ENCODE peak calls at places on chromosomes 16 and 17, in nine cellular contexts. H is SK-N-SH; R is ecto neural progenitor cell; N is CD8-positive, alpha-beta T cell; Z is D341Med; M is lower leg skin; E is colonic mucosa; C is AG10803; P is heart right ventricle. O is an unnamed sample.

GRCh38 chr16:65624696-65625095 is 502.8 kb upstream of the CDH11 start:
- DNase-seq in E (no peak), R (no peak), P (no peak), Z (no peak), H (no peak), M (no peak), C (peak; percentile 88), N (no peak), O (peak; percentile 95)

GRCh38 chr17:68288375-68288774 is 2.6 kb downstream of the SLC16A6 start:
- DNase-seq in P (no peak), Z (no peak), N (no peak), C (no peak), R (no peak), E (no peak), H (no peak), M (peak; percentile 53), O (no peak)

GRCh38 chr17:60554377-60554788 is 28.3 kb upstream of the APPBP2 start:
- DNase-seq in P (no peak), H (no peak), M (no peak), N (no peak), E (no peak), Z (no peak), R (no peak), C (peak; percentile 98), O (peak; percentile 97)

GRCh38 chr17:37643118-37643766 is at the start of gene DDX52:
- DNase-seq in Z (peak; percentile 99), H (peak; percentile 88), M (peak; percentile 98), E (peak; percentile 95), R (peak; percentile 93), P (peak; percentile 93), N (peak; percentile 86), C (peak; percentile 90), O (peak; percentile 79)

GRCh38 chr16:64695684-64696083 is 426.2 kb downstream of the CDH11 start:
- DNase-seq in C (peak; percentile 58), N (no peak), E (no peak), H (no peak), R (no peak), Z (no peak), P (no peak), M (no peak), O (no peak)

GRCh38 chr17:56292010-56292409 is 138.7 kb downstream of the ANKFN1 start:
- DNase-seq in C (peak; percentile 76), N (no peak), E (no peak), Z (no peak), R (no peak), H (no peak), M (no peak), P (no peak), O (peak; percentile 49)

GRCh38 chr17:74451557-74451956 is 14.9 kb upstream of the CD300A start:
- DNase-seq in R (no peak), E (no peak), M (no peak), Z (no peak), N (no peak), H (no peak), P (no peak), C (no peak), O (no peak)

GRCh38 chr16:84842516-84843148 is 22.8 kb downstream of the CRISPLD2 start:
- DNase-seq in R (no peak), Z (no peak), M (no peak), C (no peak), E (no peak), P (peak; percentile 60), H (peak; percentile 32), N (no peak), O (no peak)

GRCh38 chr17:19024101-19025078 is 19.8 kb upstream of the FAM83G start:
- DNase-seq in M (no peak), N (no peak), P (no peak), R (no peak), E (no peak), Z (no peak), H (no peak), C (peak; percentile 28), O (peak; percentile 27)

GRCh38 chr16:23521965-23522364 is 11.7 kb upstream of the GGA2 start:
- DNase-seq in P (no peak), N (no peak), R (no peak), M (no peak), H (no peak), C (no peak), Z (no peak), E (no peak), O (no peak)

GRCh38 chr16:50696575-50697420 is 3.4 kb downstream of the NOD2 start:
- DNase-seq in C (peak; percentile 73), P (peak; percentile 79), N (peak; percentile 54), M (peak; percentile 97), H (no peak), Z (no peak), R (no peak), E (peak; percentile 92), O (peak; percentile 21)

GRCh38 chr16:89291355-89291754 is 73.9 kb downstream of the ZNF778 start:
- DNase-seq in N (no peak), R (no peak), P (no peak), M (no peak), H (no peak), C (no peak), E (no peak), Z (no peak), O (no peak)

GRCh38 chr17:77363821-77364361 is 223.1 kb downstream of the SEC14L1 start:
- DNase-seq in H (peak; percentile 89), R (peak; percentile 53), C (no peak), N (peak; percentile 39), E (no peak), P (no peak), Z (peak; percentile 34), M (no peak), O (peak; percentile 54)

GRCh38 chr17:3927628-3928010 is 11.4 kb upstream of the P2RX1 start:
- DNase-seq in Z (no peak), R (peak; percentile 52), C (no peak), P (no peak), E (no peak), H (peak; percentile 69), N (no peak), M (no peak), O (no peak)

GRCh38 chr17:9890124-9890523 is 14.9 kb downstream of the RCVRN start:
- DNase-seq in Z (no peak), R (peak; percentile 77), P (no peak), N (no peak), E (no peak), C (no peak), M (no peak), H (peak; percentile 35), O (peak; percentile 36)

GRCh38 chr16:30482366-30482765 is 9.8 kb downstream of the ITGAL start:
- DNase-seq in C (no peak), P (no peak), Z (no peak), H (no peak), E (no peak), N (no peak), M (no peak), R (no peak), O (no peak)